ENCODE peak calls at places on chromosomes 6 and 20, in six cellular contexts. D, M, N, S, L and V are unnamed samples.
A peak's percentile ranks its signal among the peaks of the same experiment; 100 is the strongest.

GRCh38 chr6:134425521-134426316 is 107.8 kb upstream of the SGK1 start:
- DNase-seq in N (no peak), S (no peak), D (no peak), M (no peak), L (no peak), V (no peak)

GRCh38 chr6:134740473-134741192 is 209.3 kb downstream of the ALDH8A1 start:
- DNase-seq in M (no peak), N (no peak), D (no peak), S (peak; percentile 33), L (peak; percentile 60), V (no peak)

GRCh38 chr6:53671111-53671510 is 5.6 kb upstream of the KLHL31 start:
- DNase-seq in L (peak; percentile 15), D (no peak), N (no peak), S (peak; percentile 29), M (no peak), V (no peak)

GRCh38 chr20:2342243-2342642 is 38.5 kb upstream of the TGM6 start:
- DNase-seq in S (no peak), L (no peak), D (no peak), N (no peak), M (no peak), V (no peak)

GRCh38 chr6:142378138-142378875 is 76.5 kb downstream of the ADGRG6 start:
- DNase-seq in N (no peak), L (peak; percentile 89), S (peak; percentile 62), D (peak; percentile 15), M (peak; percentile 78), V (no peak)

GRCh38 chr6:138555294-138555988 is 56.1 kb upstream of the NHSL1 start:
- DNase-seq in M (peak; percentile 99), S (peak; percentile 49), N (no peak), D (peak; percentile 30), L (no peak), V (peak; percentile 71)

GRCh38 chr6:22222469-22222868 is 74.4 kb downstream of the PRL start:
- DNase-seq in N (no peak), S (no peak), D (no peak), L (no peak), M (peak; percentile 63), V (peak; percentile 15)

GRCh38 chr6:169162968-169163903 is 90.4 kb downstream of the THBS2 start:
- DNase-seq in N (no peak), S (peak; percentile 85), L (peak; percentile 99), D (peak; percentile 78), M (no peak), V (no peak)

GRCh38 chr6:13013681-13014550 is 297.3 kb downstream of the PHACTR1 start:
- DNase-seq in S (peak; percentile 33), N (peak; percentile 72), D (no peak), M (peak; percentile 36), L (no peak), V (no peak)

GRCh38 chr20:8073024-8073832 is 53.7 kb upstream of the TMX4 start:
- DNase-seq in L (peak; percentile 90), S (peak; percentile 78), M (peak; percentile 98), N (no peak), D (peak; percentile 77), V (no peak)

GRCh38 chr6:144334150-144334708 is 49.1 kb downstream of the UTRN start:
- DNase-seq in S (no peak), L (no peak), D (no peak), M (no peak), N (peak; percentile 44), V (no peak)

GRCh38 chr20:38395165-38395564 is 40.0 kb downstream of the SNHG17 start:
- DNase-seq in N (no peak), S (peak; percentile 36), D (no peak), L (no peak), M (no peak), V (no peak)

GRCh38 chr6:100177956-100178355 is 183.9 kb upstream of the MCHR2 start:
- DNase-seq in N (no peak), M (no peak), D (peak; percentile 4), L (no peak), S (no peak), V (no peak)

GRCh38 chr6:14922306-14922705 is 323.6 kb upstream of the JARID2 start:
- DNase-seq in L (no peak), D (peak; percentile 22), N (no peak), M (peak; percentile 62), S (peak; percentile 18), V (no peak)

GRCh38 chr6:11204987-11205386 is 27.5 kb downstream of the NEDD9 start:
- DNase-seq in S (no peak), N (no peak), M (no peak), D (no peak), L (no peak), V (no peak)

GRCh38 chr20:44559302-44559701 is 23.1 kb upstream of the PKIG start:
- DNase-seq in D (no peak), S (no peak), M (no peak), N (no peak), L (no peak), V (no peak)
- H3K79me1 ChIP-seq in D (no peaks in the 10 kb centered on the region), S (peaks cover 14% of the 10 kb centered on the region), M (no peaks in the 10 kb centered on the region), N (no peaks in the 10 kb centered on the region), L (peaks cover 2% of the 10 kb centered on the region), V (no peaks in the 10 kb centered on the region)

GRCh38 chr20:50514035-50514337 is 3.8 kb downstream of the PTPN1 start:
- DNase-seq in D (no peak), L (no peak), S (no peak), N (no peak), M (no peak), V (no peak)

GRCh38 chr20:50514750-50515149 is 4.6 kb downstream of the PTPN1 start:
- DNase-seq in M (no peak), D (no peak), N (no peak), L (no peak), S (no peak), V (no peak)

GRCh38 chr20:50515471-50516106 is 5.4 kb downstream of the PTPN1 start:
- DNase-seq in M (no peak), N (no peak), L (no peak), S (no peak), D (no peak), V (no peak)

GRCh38 chr20:50512323-50512722 is 2.1 kb downstream of the PTPN1 start:
- DNase-seq in L (no peak), S (no peak), D (no peak), N (no peak), M (peak; percentile 65), V (no peak)

DNA sequence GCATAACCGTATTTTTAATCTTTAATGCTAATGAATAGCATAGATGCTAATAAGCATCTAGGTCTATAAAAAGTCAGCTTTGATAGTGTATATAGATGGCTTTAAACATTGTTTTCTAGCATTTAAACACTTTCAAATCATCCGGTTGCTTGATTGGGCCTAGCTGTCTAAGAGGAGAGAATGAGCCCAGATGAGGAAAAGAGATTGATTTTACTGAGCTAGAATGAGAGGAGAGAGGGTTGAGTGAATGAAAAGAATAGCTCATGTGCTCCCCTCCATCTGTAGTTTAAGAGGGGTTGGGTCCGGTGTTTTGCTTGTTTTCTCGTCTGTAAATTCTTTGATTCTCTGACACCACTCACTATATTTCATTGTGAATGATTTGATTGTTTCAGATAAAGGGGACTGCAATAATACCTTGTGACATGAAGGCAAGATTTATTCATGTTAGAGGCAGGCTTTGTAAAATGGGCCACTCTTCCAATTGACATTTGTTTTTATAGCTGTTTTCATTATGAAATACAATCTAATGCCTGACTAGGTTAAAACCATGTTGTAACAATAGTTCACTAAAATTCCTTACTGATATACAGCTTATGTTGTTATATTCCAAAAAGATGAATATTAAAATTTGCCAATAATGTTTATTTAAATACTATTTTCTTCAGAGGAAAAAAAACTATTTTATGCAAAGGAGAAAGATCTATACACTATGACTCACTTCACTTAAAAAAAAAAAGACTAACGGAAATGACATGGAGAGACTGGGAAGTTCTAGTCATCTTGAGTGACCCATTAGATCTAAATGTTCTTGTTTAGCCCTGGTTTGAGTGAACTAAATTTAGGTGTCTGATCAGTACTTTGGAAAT is 3.2 kb downstream of the PTPN1 start:
- DNase-seq in S (peak; percentile 89), N (no peak), L (peak; percentile 80), M (no peak), D (no peak), V (no peak)
- H3K4me3 ChIP-seq in S (peak overlapping the region; percentile 91), N (no peak overlapping the region), L (peak overlapping the region; percentile 72), M (no peak overlapping the region), D (no peak overlapping the region), V (no peak overlapping the region)

GRCh38 chr6:64681416-64682160 is 1025.4 kb downstream of the EYS start:
- DNase-seq in L (no peak), N (no peak), D (no peak), M (no peak), S (no peak), V (no peak)
- H3K79me1 ChIP-seq in L (no peaks in the 10 kb centered on the region), N (no peaks in the 10 kb centered on the region), D (peaks cover 11% of the 10 kb centered on the region), M (no peaks in the 10 kb centered on the region), S (no peaks in the 10 kb centered on the region), V (no peaks in the 10 kb centered on the region)

GRCh38 chr6:156154896-156155295 is 622.3 kb upstream of the ARID1B start:
- DNase-seq in L (peak; percentile 5), S (no peak), D (no peak), N (no peak), M (no peak), V (no peak)
- H3K4me3 ChIP-seq in L (no peak overlapping the region), S (no peak overlapping the region), D (no peak overlapping the region), N (no peak overlapping the region), M (no peak overlapping the region), V (no peak overlapping the region)

GRCh38 chr6:166281104-166281503 is 27.1 kb downstream of the PRR18 start:
- DNase-seq in S (no peak), M (no peak), D (no peak), L (no peak), N (no peak), V (no peak)
- H3K79me1 ChIP-seq in S (no peaks in the 10 kb centered on the region), M (no peaks in the 10 kb centered on the region), D (no peaks in the 10 kb centered on the region), L (no peaks in the 10 kb centered on the region), N (no peaks in the 10 kb centered on the region), V (no peaks in the 10 kb centered on the region)

GRCh38 chr6:33431880-33432541 is 12.1 kb downstream of the SYNGAP1 start:
- DNase-seq in L (no peak), D (no peak), S (no peak), N (peak; percentile 59), M (peak; percentile 39), V (no peak)
- H3K4me3 ChIP-seq in L (no peak overlapping the region), D (no peak overlapping the region), S (no peak overlapping the region), N (peak overlapping the region; percentile 54), M (no peak overlapping the region), V (peak overlapping the region; percentile 82)

DNA sequence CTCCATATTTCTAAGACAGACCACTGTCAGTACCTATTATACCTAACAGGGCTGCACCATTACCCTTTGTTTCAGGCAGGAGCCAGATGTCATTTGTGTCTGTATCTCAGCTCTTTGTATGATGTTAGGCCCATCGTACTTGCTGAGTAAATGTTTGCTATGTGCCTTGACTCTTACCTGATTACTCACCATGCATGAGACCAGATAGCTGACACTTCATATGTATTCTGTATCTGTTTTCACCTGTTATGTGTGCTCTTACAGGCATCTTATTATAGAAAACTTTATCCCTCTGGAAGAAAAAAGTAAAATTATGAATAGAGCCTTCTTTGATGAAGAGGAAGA is 31.7 kb upstream of the ASXL1 start:
- DNase-seq in L (peak; percentile 44), D (no peak), S (peak; percentile 26), M (no peak), N (no peak), V (no peak)
- H3K79me1 ChIP-seq in L (peaks cover 9% of the 10 kb centered on the region), D (no peaks in the 10 kb centered on the region), S (peaks cover 13% of the 10 kb centered on the region), M (no peaks in the 10 kb centered on the region), N (no peaks in the 10 kb centered on the region), V (no peaks in the 10 kb centered on the region)

GRCh38 chr6:122801397-122801796 is 12.3 kb downstream of the SMPDL3A start:
- DNase-seq in S (no peak), M (no peak), D (no peak), L (no peak), N (no peak), V (no peak)
- H3K4me3 ChIP-seq in S (no peak overlapping the region), M (no peak overlapping the region), D (no peak overlapping the region), L (no peak overlapping the region), N (no peak overlapping the region), V (no peak overlapping the region)